ENCODE peak calls at places on chromosome 2, in eight cellular contexts. M, D, Z, R, A, U, L and S are unnamed samples.

GRCh38 chr2:173834124-173834523 is 131.0 kb downstream of the SP3 start:
- DNase-seq in M (no peak), D (no peak), Z (no peak), R (no peak), A (no peak), U (no peak), L (no peak), S (no peak)

GRCh38 chr2:156867201-156867600 is 390.3 kb upstream of the GALNT5 start:
- DNase-seq in M (no peak), D (no peak), Z (no peak), R (no peak), A (no peak), U (no peak), L (no peak), S (no peak)

GRCh38 chr2:239021224-239021623 is 173.3 kb downstream of the TWIST2 start:
- DNase-seq in M (peak; percentile 45), D (peak; percentile 14), Z (no peak), R (no peak), A (no peak), U (no peak), L (no peak), S (peak; percentile 26)

GRCh38 chr2:212970132-212970531 is 181.3 kb downstream of the IKZF2 start:
- DNase-seq in M (no peak), D (no peak), Z (no peak), R (no peak), A (no peak), U (no peak), L (no peak), S (no peak)

GRCh38 chr2:177692828-177693269 is 300.3 kb downstream of the AGPS start:
- DNase-seq in M (no peak), D (no peak), Z (no peak), R (peak; percentile 46), A (no peak), U (no peak), L (no peak), S (no peak)

GRCh38 chr2:88959480-88960204 is 268.2 kb downstream of the RPIA start:
- DNase-seq in M (no peak), D (no peak), Z (no peak), R (peak; percentile 6), A (no peak), U (no peak), L (no peak), S (no peak)

GRCh38 chr2:20165677-20166509 is 59.0 kb downstream of the SDC1 start:
- DNase-seq in M (peak; percentile 29), D (no peak), Z (no peak), R (no peak), A (no peak), U (no peak), L (no peak), S (no peak)

GRCh38 chr2:79139423-79139822 is 19.1 kb downstream of the REG1A start:
- DNase-seq in M (no peak), D (no peak), Z (no peak), R (no peak), A (no peak), U (no peak), L (no peak), S (no peak)

GRCh38 chr2:198134287-198134955 is 330.0 kb downstream of the PLCL1 start:
- DNase-seq in M (no peak), D (no peak), Z (no peak), R (no peak), A (no peak), U (no peak), L (no peak), S (no peak)

GRCh38 chr2:160747771-160748170 is 254.2 kb upstream of the RBMS1 start:
- DNase-seq in M (no peak), D (no peak), Z (no peak), R (no peak), A (no peak), U (no peak), L (no peak), S (no peak)

GRCh38 chr2:2899826-2900225 is 477.8 kb downstream of the EIPR1 start:
- DNase-seq in M (no peak), D (no peak), Z (no peak), R (no peak), A (no peak), U (no peak), L (no peak), S (no peak)

GRCh38 chr2:240327566-240327965 is 107.9 kb upstream of the GPC1 start:
- DNase-seq in M (no peak), D (no peak), Z (no peak), R (no peak), A (no peak), U (no peak), L (no peak), S (no peak)

GRCh38 chr2:176109955-176110345 is 2.9 kb downstream of the HOXD11 start:
- DNase-seq in M (no peak), D (no peak), Z (no peak), R (no peak), A (no peak), U (no peak), L (no peak), S (no peak)

GRCh38 chr2:170177950-170178781 is at the start of gene MYO3B:
- DNase-seq in M (no peak), D (no peak), Z (no peak), R (no peak), A (no peak), U (no peak), L (no peak), S (no peak)

GRCh38 chr2:44778221-44778654 is 163.3 kb upstream of the SIX3 start:
- DNase-seq in M (no peak), D (peak; percentile 75), Z (no peak), R (no peak), A (no peak), U (no peak), L (no peak), S (no peak)

GRCh38 chr2:224885836-224886547 is 156.3 kb downstream of the DOCK10 start:
- DNase-seq in M (no peak), D (no peak), Z (peak; percentile 37), R (no peak), A (no peak), U (no peak), L (no peak), S (no peak)

DNA sequence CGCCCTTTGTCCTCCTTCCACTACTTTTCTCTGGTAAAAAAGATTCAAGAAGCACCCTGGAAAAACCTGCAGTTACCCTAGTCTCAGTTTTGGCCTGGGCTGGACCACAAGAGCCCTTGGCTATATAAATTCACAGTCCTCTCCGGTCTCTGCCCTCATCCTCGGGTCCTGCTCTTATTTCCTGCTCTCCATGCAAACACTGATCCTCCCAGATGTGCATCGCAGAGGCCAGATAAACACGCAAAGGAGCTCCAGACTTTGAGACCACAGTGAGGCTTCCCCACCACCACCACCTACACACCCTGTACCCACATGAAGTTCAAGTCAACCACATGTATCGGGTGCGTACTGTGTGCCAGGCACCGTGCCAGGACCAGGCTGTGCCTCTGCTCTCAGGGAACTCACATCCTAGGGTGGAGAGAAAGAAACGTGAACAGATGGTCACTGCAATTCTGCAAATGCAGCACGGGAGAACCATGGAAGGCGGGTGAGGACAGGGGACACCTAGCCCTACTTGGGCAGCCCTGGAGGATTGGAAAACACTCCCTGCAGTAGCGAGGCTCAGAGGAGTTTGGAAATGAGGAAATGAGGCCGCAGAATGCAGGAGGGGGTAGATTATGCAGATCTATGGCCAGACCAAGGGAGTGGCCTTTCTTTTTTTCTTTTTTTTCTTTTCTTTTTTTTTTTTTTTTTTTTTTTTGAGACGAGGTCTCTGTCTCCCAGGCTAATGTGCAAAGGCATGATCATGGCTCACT is 7.5 kb downstream of the CTDSP1 start:
- DNase-seq in M (peak; percentile 87), D (peak; percentile 89), Z (peak; percentile 27), R (peak; percentile 61), A (peak; percentile 77), U (no peak), L (no peak), S (peak; percentile 90)
- TF ChIP-seq POLR2AphosphoS5 in M (no peak), D (peak; percentile 68), Z (no peak), R (no peak), A (peak; percentile 81), U (no peak), L (no peak), S (peak; percentile 85)

DNA sequence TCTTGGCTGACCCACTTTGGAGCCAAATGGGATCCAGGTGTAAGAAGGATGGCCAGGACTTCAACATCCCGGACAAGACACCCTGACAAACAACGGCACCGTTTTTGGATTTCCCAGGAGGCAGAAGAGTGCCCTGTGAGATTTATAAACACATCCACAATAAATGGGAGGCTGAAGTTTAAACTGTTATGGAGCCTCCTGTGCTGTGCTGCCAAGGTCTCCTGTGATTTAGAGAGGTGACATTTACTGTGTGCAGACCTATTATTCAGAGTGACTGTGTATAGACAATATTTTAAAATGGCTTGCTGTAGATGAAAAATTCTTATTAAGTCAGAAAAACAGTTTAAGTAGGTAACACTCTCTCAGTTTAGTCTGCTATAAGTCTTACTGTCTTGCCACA is 401.5 kb upstream of the ETAA1 start:
- DNase-seq in M (no peak), D (no peak), Z (no peak), R (no peak), A (no peak), U (no peak), L (no peak), S (peak; percentile 78)
- H3K27ac ChIP-seq in M (no peak overlapping the region), D (no peak overlapping the region), Z (no peak overlapping the region), R (no peak overlapping the region), A (no peak overlapping the region), U (no peak overlapping the region), L (no peak overlapping the region), S (no peak overlapping the region)

GRCh38 chr2:6820236-6820635 is 45.5 kb downstream of the CMPK2 start:
- DNase-seq in M (no peak), D (no peak), Z (no peak), R (no peak), A (no peak), U (no peak), L (no peak), S (no peak)

GRCh38 chr2:6823111-6823510 is 42.6 kb downstream of the CMPK2 start:
- DNase-seq in M (no peak), D (no peak), Z (no peak), R (no peak), A (no peak), U (no peak), L (no peak), S (no peak)

GRCh38 chr2:6822394-6822793 is 43.3 kb downstream of the CMPK2 start:
- DNase-seq in M (no peak), D (no peak), Z (no peak), R (no peak), A (no peak), U (no peak), L (no peak), S (no peak)

GRCh38 chr2:6824962-6825361 is 40.7 kb downstream of the CMPK2 start:
- DNase-seq in M (no peak), D (no peak), Z (no peak), R (no peak), A (no peak), U (no peak), L (no peak), S (peak; percentile 72)

GRCh38 chr2:6820903-6821584 is 44.7 kb downstream of the CMPK2 start:
- DNase-seq in M (no peak), D (no peak), Z (no peak), R (no peak), A (no peak), U (no peak), L (no peak), S (no peak)
- TF ChIP-seq POLR2A in M (no peak), D (no peak), Z (no peak), R (no peak), A (no peak), U (no peak), L (no peak), S (no peak)

GRCh38 chr2:66105354-66105753 is 329.6 kb upstream of the MEIS1 start:
- DNase-seq in M (no peak), D (no peak), Z (no peak), R (no peak), A (no peak), U (no peak), L (no peak), S (peak; percentile 70)
- TF ChIP-seq POLR2AphosphoS5 in M (no peak), D (no peak), Z (no peak), R (no peak), A (no peak), U (no peak), L (no peak), S (peak; percentile 10)